ENCODE peak calls at places on chromosomes 13 and 19, in ten cellular contexts. A is stimulated activated CD4-positive, alpha-beta T cell treated with anti-CD3 and anti-CD28 coated beads, Interleukin-15, amount 100 ng/mL, for 48 hours; Z is fibroblast of pulmonary artery; S is esophagus squamous epithelium; K is T-helper 2 cell; J is NCI-H187; L is activated CD4-positive, alpha-beta T cell treated with anti-CD3 and anti-CD28 coated beads, Interleukin-2, amount 50 U/mL, for 24 hours; Y is activated naive CD4-positive, alpha-beta T cell; U is SHP77; O is NT2/D1. C is an unnamed sample.

GRCh38 chr19:3851254-3852176 is 17.3 kb downstream of the ZFR2 start:
- DNase-seq in A (no peak), Z (no peak), S (no peak), K (no peak), J (no peak), L (no peak), Y (no peak), U (no peak), O (no peak), C (no peak)

GRCh38 chr19:54388001-54388802 is 23.5 kb upstream of the LAIR1 start:
- DNase-seq in A (no peak), Z (no peak), S (no peak), K (peak), J (no peak), L (no peak), Y (no peak), U (no peak), O (no peak), C (peak)

GRCh38 chr19:46574533-46574932 is 26.6 kb upstream of the CALM3 start:
- DNase-seq in A (peak), Z (no peak), S (no peak), K (peak), J (no peak), L (peak), Y (no peak), U (no peak), O (no peak), C (peak)

GRCh38 chr13:95457294-95457693 is 95.2 kb upstream of the CLDN10 start:
- DNase-seq in A (no peak), Z (no peak), S (no peak), K (no peak), J (no peak), L (no peak), Y (no peak), U (no peak), O (no peak), C (no peak)

GRCh38 chr19:21127898-21128297 is 13.9 kb upstream of the ZNF431 start:
- DNase-seq in A (no peak), Z (no peak), S (no peak), K (no peak), J (no peak), L (no peak), Y (no peak), U (no peak), O (no peak), C (no peak)

GRCh38 chr13:35953537-35954206 is 177.5 kb downstream of the DCLK1 start:
- DNase-seq in A (no peak), Z (peak), S (no peak), K (no peak), J (peak), L (no peak), Y (no peak), U (peak), O (peak), C (no peak)

GRCh38 chr13:57138988-57139387 is 1.7 kb upstream of the PRR20A start:
- DNase-seq in A (no peak), Z (no peak), S (no peak), K (no peak), J (no peak), L (no peak), Y (no peak), U (no peak), O (no peak), C (no peak)

GRCh38 chr13:27271572-27272096 is 1.0 kb downstream of the RASL11A start:
- DNase-seq in A (no peak), Z (no peak), S (no peak), K (no peak), J (no peak), L (no peak), Y (no peak), U (no peak), O (no peak), C (no peak)

GRCh38 chr19:33297401-33298145 is 4.8 kb downstream of the CEBPA start:
- DNase-seq in A (no peak), Z (no peak), S (no peak), K (no peak), J (no peak), L (no peak), Y (no peak), U (no peak), O (no peak), C (no peak)

GRCh38 chr13:82010780-82011179 is 1669.9 kb upstream of the SPRY2 start:
- DNase-seq in A (no peak), Z (peak), S (no peak), K (no peak), J (no peak), L (no peak), Y (no peak), U (no peak), O (no peak), C (no peak)

GRCh38 chr19:2495130-2495641 is 19.3 kb downstream of the GADD45B start:
- DNase-seq in A (no peak), Z (peak), S (no peak), K (no peak), J (no peak), L (no peak), Y (no peak), U (peak), O (no peak), C (no peak)

GRCh38 chr13:35499131-35500051 is 22.9 kb upstream of the MAB21L1 start:
- DNase-seq in A (no peak), Z (no peak), S (no peak), K (no peak), J (peak), L (no peak), Y (no peak), U (peak), O (no peak), C (no peak)

GRCh38 chr19:40797166-40797962 is 1.6 kb upstream of the EGLN2 start:
- DNase-seq in A (no peak), Z (no peak), S (no peak), K (no peak), J (no peak), L (no peak), Y (no peak), U (no peak), O (no peak), C (no peak)

GRCh38 chr19:5086725-5087439 is 118.0 kb downstream of the KDM4B start:
- DNase-seq in A (no peak), Z (no peak), S (no peak), K (no peak), J (no peak), L (no peak), Y (no peak), U (peak), O (peak), C (no peak)

GRCh38 chr13:50444726-50445125 is 398.8 kb downstream of the DLEU7 start:
- DNase-seq in A (no peak), Z (no peak), S (no peak), K (no peak), J (no peak), L (no peak), Y (no peak), U (no peak), O (no peak), C (no peak)

GRCh38 chr13:59459972-59460371 is 703.8 kb downstream of the DIAPH3 start:
- DNase-seq in A (no peak), Z (no peak), S (no peak), K (no peak), J (no peak), L (no peak), Y (no peak), U (no peak), O (no peak), C (no peak)

GRCh38 chr19:46813570-46814358 is 25.4 kb upstream of the SLC1A5 start:
- DNase-seq in A (no peak), Z (peak), S (no peak), K (no peak), J (no peak), L (no peak), Y (no peak), U (no peak), O (no peak), C (no peak)

GRCh38 chr19:55600336-55601028 is 394 bp downstream of the ZNF524 start:
- DNase-seq in A (no peak), Z (no peak), S (peak), K (no peak), J (peak), L (no peak), Y (no peak), U (peak), O (peak), C (no peak)

GRCh38 chr13:68056816-68057710 is 826.9 kb upstream of the PCDH9 start:
- DNase-seq in A (no peak), Z (peak), S (no peak), K (no peak), J (no peak), L (no peak), Y (no peak), U (no peak), O (no peak), C (no peak)

GRCh38 chr19:35828694-35829301 is 16.2 kb upstream of the PRODH2 start:
- DNase-seq in A (peak), Z (peak), S (no peak), K (peak), J (no peak), L (no peak), Y (no peak), U (no peak), O (peak), C (peak)

GRCh38 chr13:61727714-61728275 is 312.1 kb upstream of the PCDH20 start:
- DNase-seq in A (no peak), Z (peak), S (no peak), K (no peak), J (no peak), L (no peak), Y (no peak), U (no peak), O (no peak), C (no peak)

GRCh38 chr19:23286477-23286876 is 36.3 kb upstream of the ZNF724 start:
- DNase-seq in A (no peak), Z (no peak), S (no peak), K (no peak), J (no peak), L (no peak), Y (no peak), U (no peak), O (peak), C (no peak)

GRCh38 chr13:113539822-113540221 is 44.7 kb upstream of the TFDP1 start:
- DNase-seq in A (no peak), Z (no peak), S (no peak), K (no peak), J (no peak), L (no peak), Y (no peak), U (no peak), O (no peak), C (no peak)

GRCh38 chr19:28883241-28883693 is 329.7 kb downstream of the UQCRFS1 start:
- DNase-seq in A (no peak), Z (peak), S (no peak), K (no peak), J (no peak), L (no peak), Y (no peak), U (no peak), O (peak), C (no peak)

GRCh38 chr13:110388141-110388943 is 81.3 kb downstream of the COL4A2 start:
- DNase-seq in A (no peak), Z (peak), S (no peak), K (no peak), J (peak), L (no peak), Y (no peak), U (no peak), O (no peak), C (no peak)

GRCh38 chr13:93108111-93108581 is 118.5 kb upstream of the GPC6 start:
- DNase-seq in A (no peak), Z (peak), S (no peak), K (no peak), J (no peak), L (no peak), Y (no peak), U (no peak), O (no peak), C (no peak)

GRCh38 chr13:50617134-50617721 is 226.3 kb downstream of the DLEU7 start:
- DNase-seq in A (no peak), Z (peak), S (no peak), K (no peak), J (no peak), L (no peak), Y (no peak), U (no peak), O (no peak), C (no peak)

C was measured in effector CD4-positive, alpha-beta T cell.